ENCODE peak calls at places on chromosomes 2 and 18, in five cellular contexts. One of them, this sample, is unnamed.

GRCh38 chr2:23459032-23459431 is 74.1 kb downstream of the KLHL29 start:
- DNase-seq in GM23338: no peak
- DNase-seq in GM12865: no peak
- DNase-seq in caudate nucleus: no peak
- DNase-seq in stimulated activated CD4-positive, alpha-beta T cell treated with anti-CD3 and anti-CD28 coated beads, Interleukin-12 subunit alpha, Interleukin-12 subunit beta, amount 100 ng/mL, for 4 hours: no peak
- DNase-seq in this sample: no peak

GRCh38 chr2:42368817-42369550 is 8.0 kb upstream of the COX7A2L start:
- DNase-seq in GM12865: no peak
- DNase-seq in caudate nucleus: no peak
- DNase-seq in GM23338: no peak
- DNase-seq in stimulated activated CD4-positive, alpha-beta T cell treated with anti-CD3 and anti-CD28 coated beads, Interleukin-12 subunit alpha, Interleukin-12 subunit beta, amount 100 ng/mL, for 4 hours: no peak
- DNase-seq in this sample: no peak

GRCh38 chr2:19255481-19255880 is 102.9 kb downstream of the OSR1 start:
- DNase-seq in GM12865: no peak
- DNase-seq in GM23338: no peak
- DNase-seq in caudate nucleus: no peak
- DNase-seq in stimulated activated CD4-positive, alpha-beta T cell treated with anti-CD3 and anti-CD28 coated beads, Interleukin-12 subunit alpha, Interleukin-12 subunit beta, amount 100 ng/mL, for 4 hours: no peak
- DNase-seq in this sample: no peak

GRCh38 chr2:197137234-197137633 is 173.3 kb downstream of the ANKRD44 start:
- DNase-seq in GM23338: no peak
- DNase-seq in stimulated activated CD4-positive, alpha-beta T cell treated with anti-CD3 and anti-CD28 coated beads, Interleukin-12 subunit alpha, Interleukin-12 subunit beta, amount 100 ng/mL, for 4 hours: no peak
- DNase-seq in caudate nucleus: no peak
- DNase-seq in GM12865: no peak
- DNase-seq in this sample: no peak

GRCh38 chr2:129936334-129936934 is 43.0 kb upstream of the RAB6C start:
- DNase-seq in GM12865: peak
- DNase-seq in stimulated activated CD4-positive, alpha-beta T cell treated with anti-CD3 and anti-CD28 coated beads, Interleukin-12 subunit alpha, Interleukin-12 subunit beta, amount 100 ng/mL, for 4 hours: no peak
- DNase-seq in GM23338: peak
- DNase-seq in caudate nucleus: peak
- DNase-seq in this sample: no peak

GRCh38 chr2:121297217-121297830 is 12.3 kb upstream of the TFCP2L1 start:
- DNase-seq in stimulated activated CD4-positive, alpha-beta T cell treated with anti-CD3 and anti-CD28 coated beads, Interleukin-12 subunit alpha, Interleukin-12 subunit beta, amount 100 ng/mL, for 4 hours: no peak
- DNase-seq in GM23338: peak
- DNase-seq in GM12865: peak
- DNase-seq in caudate nucleus: no peak
- DNase-seq in this sample: peak

GRCh38 chr2:170166735-170167134 is 11.2 kb upstream of the MYO3B start:
- DNase-seq in GM12865: no peak
- DNase-seq in caudate nucleus: no peak
- DNase-seq in GM23338: no peak
- DNase-seq in stimulated activated CD4-positive, alpha-beta T cell treated with anti-CD3 and anti-CD28 coated beads, Interleukin-12 subunit alpha, Interleukin-12 subunit beta, amount 100 ng/mL, for 4 hours: no peak
- DNase-seq in this sample: no peak

GRCh38 chr2:177806025-177806424 is 266.6 kb downstream of the PDE11A start:
- DNase-seq in caudate nucleus: no peak
- DNase-seq in stimulated activated CD4-positive, alpha-beta T cell treated with anti-CD3 and anti-CD28 coated beads, Interleukin-12 subunit alpha, Interleukin-12 subunit beta, amount 100 ng/mL, for 4 hours: no peak
- DNase-seq in GM12865: no peak
- DNase-seq in GM23338: no peak
- DNase-seq in this sample: no peak

GRCh38 chr2:192571636-192572035 is 376.9 kb upstream of the TMEFF2 start:
- DNase-seq in caudate nucleus: no peak
- DNase-seq in GM12865: no peak
- DNase-seq in GM23338: no peak
- DNase-seq in stimulated activated CD4-positive, alpha-beta T cell treated with anti-CD3 and anti-CD28 coated beads, Interleukin-12 subunit alpha, Interleukin-12 subunit beta, amount 100 ng/mL, for 4 hours: no peak
- DNase-seq in this sample: no peak

GRCh38 chr2:100580474-100581264 is 17.9 kb downstream of the PDCL3 start:
- DNase-seq in stimulated activated CD4-positive, alpha-beta T cell treated with anti-CD3 and anti-CD28 coated beads, Interleukin-12 subunit alpha, Interleukin-12 subunit beta, amount 100 ng/mL, for 4 hours: peak
- DNase-seq in GM12865: peak
- DNase-seq in GM23338: no peak
- DNase-seq in caudate nucleus: no peak
- DNase-seq in this sample: peak

GRCh38 chr18:49625021-49625691 is 63.3 kb downstream of the LIPG start:
- DNase-seq in GM12865: no peak
- DNase-seq in GM23338: no peak
- DNase-seq in caudate nucleus: no peak
- DNase-seq in stimulated activated CD4-positive, alpha-beta T cell treated with anti-CD3 and anti-CD28 coated beads, Interleukin-12 subunit alpha, Interleukin-12 subunit beta, amount 100 ng/mL, for 4 hours: no peak
- DNase-seq in this sample: no peak

GRCh38 chr2:19540739-19541503 is 182.5 kb upstream of the OSR1 start:
- DNase-seq in GM23338: no peak
- DNase-seq in GM12865: peak
- DNase-seq in caudate nucleus: no peak
- DNase-seq in stimulated activated CD4-positive, alpha-beta T cell treated with anti-CD3 and anti-CD28 coated beads, Interleukin-12 subunit alpha, Interleukin-12 subunit beta, amount 100 ng/mL, for 4 hours: no peak
- DNase-seq in this sample: peak

GRCh38 chr18:42446195-42446594 is 491.2 kb downstream of the PIK3C3 start:
- DNase-seq in GM23338: no peak
- DNase-seq in GM12865: no peak
- DNase-seq in caudate nucleus: no peak
- DNase-seq in stimulated activated CD4-positive, alpha-beta T cell treated with anti-CD3 and anti-CD28 coated beads, Interleukin-12 subunit alpha, Interleukin-12 subunit beta, amount 100 ng/mL, for 4 hours: no peak
- DNase-seq in this sample: no peak

GRCh38 chr2:207163815-207164747 is 1.7 kb downstream of the KLF7 start:
- DNase-seq in GM12865: peak
- DNase-seq in stimulated activated CD4-positive, alpha-beta T cell treated with anti-CD3 and anti-CD28 coated beads, Interleukin-12 subunit alpha, Interleukin-12 subunit beta, amount 100 ng/mL, for 4 hours: no peak
- DNase-seq in GM23338: peak
- DNase-seq in caudate nucleus: peak
- DNase-seq in this sample: no peak

GRCh38 chr2:100008960-100009359 is 133.4 kb downstream of the AFF3 start:
- DNase-seq in caudate nucleus: no peak
- DNase-seq in GM12865: no peak
- DNase-seq in GM23338: no peak
- DNase-seq in stimulated activated CD4-positive, alpha-beta T cell treated with anti-CD3 and anti-CD28 coated beads, Interleukin-12 subunit alpha, Interleukin-12 subunit beta, amount 100 ng/mL, for 4 hours: no peak
- DNase-seq in this sample: peak

GRCh38 chr2:131400849-131401248 is 36.9 kb upstream of the RAB6D start:
- DNase-seq in GM12865: no peak
- DNase-seq in caudate nucleus: no peak
- DNase-seq in stimulated activated CD4-positive, alpha-beta T cell treated with anti-CD3 and anti-CD28 coated beads, Interleukin-12 subunit alpha, Interleukin-12 subunit beta, amount 100 ng/mL, for 4 hours: no peak
- DNase-seq in GM23338: no peak
- DNase-seq in this sample: no peak

GRCh38 chr2:151716721-151717120 is 17.6 kb downstream of the NEB start:
- DNase-seq in GM23338: peak
- DNase-seq in caudate nucleus: no peak
- DNase-seq in stimulated activated CD4-positive, alpha-beta T cell treated with anti-CD3 and anti-CD28 coated beads, Interleukin-12 subunit alpha, Interleukin-12 subunit beta, amount 100 ng/mL, for 4 hours: no peak
- DNase-seq in GM12865: no peak
- DNase-seq in this sample: no peak

GRCh38 chr2:224837558-224837957 is 121.4 kb upstream of the CCDC195 start:
- DNase-seq in stimulated activated CD4-positive, alpha-beta T cell treated with anti-CD3 and anti-CD28 coated beads, Interleukin-12 subunit alpha, Interleukin-12 subunit beta, amount 100 ng/mL, for 4 hours: no peak
- DNase-seq in GM23338: no peak
- DNase-seq in GM12865: no peak
- DNase-seq in caudate nucleus: no peak
- DNase-seq in this sample: no peak

GRCh38 chr2:65456886-65457285 is 24.5 kb upstream of the SPRED2 start:
- DNase-seq in stimulated activated CD4-positive, alpha-beta T cell treated with anti-CD3 and anti-CD28 coated beads, Interleukin-12 subunit alpha, Interleukin-12 subunit beta, amount 100 ng/mL, for 4 hours: no peak
- DNase-seq in GM23338: no peak
- DNase-seq in caudate nucleus: no peak
- DNase-seq in GM12865: no peak
- DNase-seq in this sample: no peak

GRCh38 chr2:38552259-38552658 is 50.5 kb downstream of the HNRNPLL start:
- DNase-seq in stimulated activated CD4-positive, alpha-beta T cell treated with anti-CD3 and anti-CD28 coated beads, Interleukin-12 subunit alpha, Interleukin-12 subunit beta, amount 100 ng/mL, for 4 hours: no peak
- DNase-seq in caudate nucleus: no peak
- DNase-seq in GM23338: no peak
- DNase-seq in GM12865: no peak
- DNase-seq in this sample: no peak

GRCh38 chr2:41610501-41611242 is 437.1 kb upstream of the PKDCC start:
- DNase-seq in caudate nucleus: no peak
- DNase-seq in GM23338: no peak
- DNase-seq in GM12865: no peak
- DNase-seq in stimulated activated CD4-positive, alpha-beta T cell treated with anti-CD3 and anti-CD28 coated beads, Interleukin-12 subunit alpha, Interleukin-12 subunit beta, amount 100 ng/mL, for 4 hours: no peak
- DNase-seq in this sample: no peak

GRCh38 chr2:55719852-55720251 is 26.2 kb upstream of the PNPT1 start:
- DNase-seq in GM12865: no peak
- DNase-seq in stimulated activated CD4-positive, alpha-beta T cell treated with anti-CD3 and anti-CD28 coated beads, Interleukin-12 subunit alpha, Interleukin-12 subunit beta, amount 100 ng/mL, for 4 hours: no peak
- DNase-seq in GM23338: no peak
- DNase-seq in caudate nucleus: no peak
- DNase-seq in this sample: no peak

GRCh38 chr2:84487298-84487996 is 28.4 kb upstream of the SUCLG1 start:
- DNase-seq in caudate nucleus: no peak
- DNase-seq in GM23338: no peak
- DNase-seq in GM12865: no peak
- DNase-seq in stimulated activated CD4-positive, alpha-beta T cell treated with anti-CD3 and anti-CD28 coated beads, Interleukin-12 subunit alpha, Interleukin-12 subunit beta, amount 100 ng/mL, for 4 hours: no peak
- DNase-seq in this sample: no peak

GRCh38 chr2:99898649-99899048 is 243.7 kb downstream of the AFF3 start:
- DNase-seq in caudate nucleus: no peak
- DNase-seq in GM12865: no peak
- DNase-seq in GM23338: no peak
- DNase-seq in stimulated activated CD4-positive, alpha-beta T cell treated with anti-CD3 and anti-CD28 coated beads, Interleukin-12 subunit alpha, Interleukin-12 subunit beta, amount 100 ng/mL, for 4 hours: no peak
- DNase-seq in this sample: no peak

GRCh38 chr2:159439421-159439820 is 152.9 kb upstream of the WDSUB1 start:
- DNase-seq in stimulated activated CD4-positive, alpha-beta T cell treated with anti-CD3 and anti-CD28 coated beads, Interleukin-12 subunit alpha, Interleukin-12 subunit beta, amount 100 ng/mL, for 4 hours: no peak
- DNase-seq in GM23338: no peak
- DNase-seq in caudate nucleus: no peak
- DNase-seq in GM12865: no peak
- DNase-seq in this sample: no peak

GRCh38 chr2:27016801-27017325 is 15.9 kb upstream of the TMEM214 start:
- DNase-seq in GM23338: peak
- DNase-seq in caudate nucleus: peak
- DNase-seq in stimulated activated CD4-positive, alpha-beta T cell treated with anti-CD3 and anti-CD28 coated beads, Interleukin-12 subunit alpha, Interleukin-12 subunit beta, amount 100 ng/mL, for 4 hours: peak
- DNase-seq in GM12865: peak
- DNase-seq in this sample: peak

GRCh38 chr18:13003466-13003896 is 12.3 kb downstream of the CEP192 start:
- DNase-seq in GM12865: peak
- DNase-seq in GM23338: peak
- DNase-seq in stimulated activated CD4-positive, alpha-beta T cell treated with anti-CD3 and anti-CD28 coated beads, Interleukin-12 subunit alpha, Interleukin-12 subunit beta, amount 100 ng/mL, for 4 hours: no peak
- DNase-seq in caudate nucleus: no peak
- DNase-seq in this sample: peak

GRCh38 chr2:111194835-111195621 is 74.3 kb downstream of the BCL2L11 start:
- DNase-seq in stimulated activated CD4-positive, alpha-beta T cell treated with anti-CD3 and anti-CD28 coated beads, Interleukin-12 subunit alpha, Interleukin-12 subunit beta, amount 100 ng/mL, for 4 hours: no peak
- DNase-seq in GM23338: peak
- DNase-seq in GM12865: peak
- DNase-seq in caudate nucleus: no peak
- DNase-seq in this sample: no peak

GRCh38 chr18:58781627-58782194 is 83.0 kb upstream of the ZNF532 start:
- DNase-seq in GM23338: peak
- DNase-seq in caudate nucleus: peak
- DNase-seq in GM12865: peak
- DNase-seq in stimulated activated CD4-positive, alpha-beta T cell treated with anti-CD3 and anti-CD28 coated beads, Interleukin-12 subunit alpha, Interleukin-12 subunit beta, amount 100 ng/mL, for 4 hours: peak
- DNase-seq in this sample: peak

GRCh38 chr2:25174192-25174861 is 5.9 kb upstream of the POMC start:
- DNase-seq in caudate nucleus: no peak
- DNase-seq in stimulated activated CD4-positive, alpha-beta T cell treated with anti-CD3 and anti-CD28 coated beads, Interleukin-12 subunit alpha, Interleukin-12 subunit beta, amount 100 ng/mL, for 4 hours: no peak
- DNase-seq in GM23338: no peak
- DNase-seq in GM12865: no peak
- DNase-seq in this sample: no peak

GRCh38 chr2:239312081-239312501 is 88.7 kb downstream of the HDAC4 start:
- DNase-seq in GM12865: no peak
- DNase-seq in caudate nucleus: no peak
- DNase-seq in GM23338: no peak
- DNase-seq in stimulated activated CD4-positive, alpha-beta T cell treated with anti-CD3 and anti-CD28 coated beads, Interleukin-12 subunit alpha, Interleukin-12 subunit beta, amount 100 ng/mL, for 4 hours: no peak
- DNase-seq in this sample: no peak

GRCh38 chr2:233075141-233075965 is 15.2 kb downstream of the INPP5D start:
- DNase-seq in GM23338: no peak
- DNase-seq in GM12865: no peak
- DNase-seq in stimulated activated CD4-positive, alpha-beta T cell treated with anti-CD3 and anti-CD28 coated beads, Interleukin-12 subunit alpha, Interleukin-12 subunit beta, amount 100 ng/mL, for 4 hours: no peak
- DNase-seq in caudate nucleus: no peak
- DNase-seq in this sample: peak

GRCh38 chr18:23529597-23529996 is 26.3 kb downstream of the RMC1 start:
- DNase-seq in GM23338: no peak
- DNase-seq in stimulated activated CD4-positive, alpha-beta T cell treated with anti-CD3 and anti-CD28 coated beads, Interleukin-12 subunit alpha, Interleukin-12 subunit beta, amount 100 ng/mL, for 4 hours: no peak
- DNase-seq in GM12865: no peak
- DNase-seq in caudate nucleus: no peak
- DNase-seq in this sample: no peak

GRCh38 chr2:70354264-70354949 is 52.5 kb upstream of the FAM136A start:
- DNase-seq in GM23338: no peak
- DNase-seq in stimulated activated CD4-positive, alpha-beta T cell treated with anti-CD3 and anti-CD28 coated beads, Interleukin-12 subunit alpha, Interleukin-12 subunit beta, amount 100 ng/mL, for 4 hours: no peak
- DNase-seq in caudate nucleus: no peak
- DNase-seq in GM12865: no peak
- DNase-seq in this sample: no peak

GRCh38 chr2:43293744-43294695 is 67.6 kb upstream of the ZFP36L2 start:
- DNase-seq in GM12865: peak
- DNase-seq in GM23338: no peak
- DNase-seq in caudate nucleus: no peak
- DNase-seq in stimulated activated CD4-positive, alpha-beta T cell treated with anti-CD3 and anti-CD28 coated beads, Interleukin-12 subunit alpha, Interleukin-12 subunit beta, amount 100 ng/mL, for 4 hours: peak
- DNase-seq in this sample: peak

GRCh38 chr18:79797518-79798345 is at the start of gene KCNG2:
- DNase-seq in caudate nucleus: no peak
- DNase-seq in GM23338: peak
- DNase-seq in GM12865: peak
- DNase-seq in stimulated activated CD4-positive, alpha-beta T cell treated with anti-CD3 and anti-CD28 coated beads, Interleukin-12 subunit alpha, Interleukin-12 subunit beta, amount 100 ng/mL, for 4 hours: peak
- DNase-seq in this sample: no peak

GRCh38 chr2:126795661-126796060 is 103.0 kb upstream of the TEX51 start:
- DNase-seq in GM12865: no peak
- DNase-seq in caudate nucleus: no peak
- DNase-seq in stimulated activated CD4-positive, alpha-beta T cell treated with anti-CD3 and anti-CD28 coated beads, Interleukin-12 subunit alpha, Interleukin-12 subunit beta, amount 100 ng/mL, for 4 hours: no peak
- DNase-seq in GM23338: no peak
- DNase-seq in this sample: no peak

This sample was measured in MV-4-11.